ENCODE peak calls at places on chromosomes 4 and X, in six cellular contexts. W is H7, V is fibroblast of the aortic adventitia, I is hepatocyte, R is LNCaP clone FGC, P is GM12865. K is an unnamed sample.

GRCh38 chr4:99103166-99103565 is 14.6 kb upstream of the ADH5 start:
- DNase-seq in W (no peak), V (no peak), I (no peak), R (no peak), P (no peak), K (no peak)

GRCh38 chrX:120768681-120769080 is 107.0 kb downstream of the CT47B1 start:
- DNase-seq in W (no peak), V (peak; percentile 49), I (no peak), R (no peak), P (no peak), K (no peak)

GRCh38 chrX:40179333-40179732 is 81.6 kb upstream of the BCOR start:
- DNase-seq in W (no peak), V (no peak), I (no peak), R (no peak), P (no peak), K (no peak)

GRCh38 chrX:69298466-69299140 is 133.3 kb upstream of the PJA1 start:
- DNase-seq in W (no peak), V (peak; percentile 16), I (no peak), R (no peak), P (no peak), K (no peak)

GRCh38 chr4:140719022-140719421 is 37.2 kb downstream of the TBC1D9 start:
- DNase-seq in W (no peak), V (peak; percentile 65), I (no peak), R (no peak), P (no peak), K (no peak)

GRCh38 chrX:71210829-71211228 is 12.2 kb upstream of the GJB1 start:
- DNase-seq in W (no peak), V (peak; percentile 43), I (no peak), R (no peak), P (no peak), K (no peak)

GRCh38 chr4:145081756-145082155 is 16.2 kb downstream of the ANAPC10 start:
- DNase-seq in W (no peak), V (no peak), I (no peak), R (no peak), P (no peak), K (no peak)

GRCh38 chr4:158729716-158730559 is 6.7 kb upstream of the PPID start:
- DNase-seq in W (peak; percentile 71), V (peak; percentile 80), I (peak; percentile 77), R (peak; percentile 37), P (peak; percentile 66), K (peak; percentile 39)

GRCh38 chr4:137510866-137511265 is 21.4 kb downstream of the PCDH18 start:
- DNase-seq in W (no peak), V (peak; percentile 99), I (peak; percentile 54), R (no peak), P (no peak), K (no peak)

GRCh38 chr4:13891544-13891939 is 264.0 kb upstream of the BOD1L1 start:
- DNase-seq in W (no peak), V (no peak), I (no peak), R (no peak), P (no peak), K (no peak)

GRCh38 chr4:57369446-57369845 is 259.3 kb upstream of the IGFBP7 start:
- DNase-seq in W (no peak), V (no peak), I (no peak), R (no peak), P (no peak), K (no peak)

GRCh38 chrX:2449135-2449886 is 51.5 kb downstream of the DHRSX start:
- DNase-seq in W (no peak), V (no peak), I (no peak), R (no peak), P (peak; percentile 7), K (no peak)

GRCh38 chr4:138673053-138673452 is 342.5 kb upstream of the NOCT start:
- DNase-seq in W (no peak), V (no peak), I (no peak), R (no peak), P (peak; percentile 19), K (no peak)

GRCh38 chr4:106803107-106803506 is 233.0 kb downstream of the DKK2 start:
- DNase-seq in W (no peak), V (peak; percentile 3), I (no peak), R (no peak), P (no peak), K (no peak)

GRCh38 chr4:182205293-182205692 is 37.9 kb upstream of the TENM3 start:
- DNase-seq in W (no peak), V (no peak), I (no peak), R (no peak), P (no peak), K (no peak)

GRCh38 chrX:25524150-25524549 is 508.4 kb upstream of the ARX start:
- DNase-seq in W (peak; percentile 3), V (peak; percentile 62), I (peak; percentile 59), R (peak; percentile 72), P (no peak), K (no peak)

GRCh38 chr4:128830906-128831525 is 21.5 kb downstream of the JADE1 start:
- DNase-seq in W (no peak), V (no peak), I (no peak), R (no peak), P (peak; percentile 31), K (no peak)

GRCh38 chrX:95764972-95765451 is 919.6 kb upstream of the DIAPH2 start:
- DNase-seq in W (peak; percentile 55), V (peak; percentile 59), I (peak; percentile 75), R (peak; percentile 52), P (peak; percentile 14), K (peak; percentile 15)

GRCh38 chrX:109874548-109874947 is 128.4 kb upstream of the TMEM164 start:
- DNase-seq in W (no peak), V (no peak), I (no peak), R (no peak), P (no peak), K (no peak)

GRCh38 chr4:83454626-83455025 is 997 bp downstream of the HELQ start:
- DNase-seq in W (no peak), V (peak; percentile 33), I (peak; percentile 24), R (no peak), P (no peak), K (no peak)

GRCh38 chr4:24589448-24589847 is 5.1 kb upstream of the DHX15 start:
- DNase-seq in W (no peak), V (no peak), I (no peak), R (no peak), P (peak; percentile 64), K (no peak)

GRCh38 chr4:112141366-112142138 is 3.7 kb upstream of the FAM241A start:
- DNase-seq in W (no peak), V (peak; percentile 42), I (no peak), R (no peak), P (no peak), K (no peak)

GRCh38 chrX:40107291-40108083 is 9.7 kb upstream of the BCOR start:
- DNase-seq in W (peak; percentile 83), V (no peak), I (peak; percentile 76), R (no peak), P (peak; percentile 63), K (no peak)

GRCh38 chr4:139142980-139143379 is 34.0 kb downstream of the ELF2 start:
- DNase-seq in W (no peak), V (no peak), I (no peak), R (no peak), P (peak; percentile 23), K (no peak)

GRCh38 chr4:102759835-102760644 is 728 bp downstream of the MANBA start:
- DNase-seq in W (no peak), V (peak; percentile 54), I (peak; percentile 57), R (no peak), P (peak; percentile 65), K (peak; percentile 21)

GRCh38 chr4:1472911-1473518 is 66.8 kb upstream of the NKX1-1 start:
- DNase-seq in W (peak; percentile 45), V (no peak), I (no peak), R (no peak), P (no peak), K (no peak)

GRCh38 chrX:54794795-54795194 is 3.3 kb downstream of the ITIH6 start:
- DNase-seq in W (no peak), V (no peak), I (no peak), R (no peak), P (no peak), K (no peak)

GRCh38 chr4:184548651-184549341 is 74.4 kb upstream of the IRF2 start:
- DNase-seq in W (peak; percentile 57), V (no peak), I (no peak), R (no peak), P (no peak), K (no peak)
- H3K4me3 ChIP-seq in W (peak overlapping the region; percentile 41), V (no peak overlapping the region), I (no peak overlapping the region), R (no peak overlapping the region), P (no peak overlapping the region), K (no peak overlapping the region)

GRCh38 chr4:75843596-75843995 is 58.7 kb downstream of the PPEF2 start:
- DNase-seq in W (no peak), V (no peak), I (no peak), R (no peak), P (no peak), K (no peak)

GRCh38 chr4:75841641-75842520 is 60.4 kb downstream of the PPEF2 start:
- DNase-seq in W (no peak), V (no peak), I (no peak), R (no peak), P (no peak), K (no peak)

GRCh38 chr4:75848891-75849290 is 53.4 kb downstream of the PPEF2 start:
- DNase-seq in W (no peak), V (no peak), I (no peak), R (no peak), P (peak; percentile 20), K (no peak)

GRCh38 chr4:75845992-75846391 is 56.3 kb downstream of the PPEF2 start:
- DNase-seq in W (no peak), V (peak; percentile 16), I (no peak), R (no peak), P (no peak), K (no peak)

GRCh38 chr4:75844151-75844662 is 58.0 kb downstream of the PPEF2 start:
- DNase-seq in W (no peak), V (peak; percentile 98), I (peak; percentile 55), R (no peak), P (no peak), K (no peak)
- H3K4me3 ChIP-seq in W (no peak overlapping the region), V (no peak overlapping the region), I (no peak overlapping the region), R (no peak overlapping the region), P (no peak overlapping the region), K (no peak overlapping the region)

DNA sequence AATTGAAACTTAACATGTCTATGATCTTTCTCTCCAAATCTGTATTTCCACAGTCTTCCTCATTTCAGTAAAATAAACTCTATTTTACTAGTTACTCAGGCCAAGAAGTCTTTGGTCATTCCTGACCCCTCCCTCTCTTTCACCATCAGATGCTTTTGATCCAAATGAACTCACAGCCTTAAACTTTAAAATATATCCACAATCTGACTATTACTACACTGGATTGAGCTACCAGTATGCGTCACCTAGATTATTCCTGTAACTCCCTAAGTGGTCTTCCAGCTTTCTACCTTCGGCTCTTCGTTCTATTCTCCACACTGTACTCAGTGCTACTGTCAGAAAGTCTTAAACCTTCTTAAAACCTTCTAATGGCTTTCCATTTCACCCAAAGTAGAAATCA is 195.1 kb downstream of the FBXW7 start:
- DNase-seq in W (no peak), V (peak; percentile 75), I (no peak), R (no peak), P (no peak), K (no peak)
- H3K4me3 ChIP-seq in W (no peak overlapping the region), V (no peak overlapping the region), I (no peak overlapping the region), R (no peak overlapping the region), P (no peak overlapping the region), K (no peak overlapping the region)

DNA sequence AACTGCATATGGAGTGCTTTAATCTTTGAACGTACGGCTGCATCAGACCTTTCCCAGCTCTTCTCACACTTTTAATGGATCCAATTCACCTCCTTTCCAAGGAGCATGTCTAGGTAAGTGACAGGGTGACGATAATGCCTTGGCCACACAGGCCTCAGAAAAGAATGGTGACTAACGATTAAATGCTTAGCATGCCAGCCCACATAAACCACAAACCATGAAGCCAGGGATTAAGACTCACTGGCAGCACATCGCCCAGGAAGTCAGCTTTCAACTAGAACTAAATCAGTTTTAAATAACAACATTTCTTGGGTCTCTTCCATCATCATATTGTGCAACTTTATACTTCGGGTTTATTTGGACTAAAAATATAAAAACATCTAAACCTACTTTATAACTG is 28.7 kb downstream of the INPP4B start:
- DNase-seq in W (no peak), V (peak; percentile 98), I (no peak), R (no peak), P (no peak), K (peak; percentile 50)
- H3K4me3 ChIP-seq in W (no peak overlapping the region), V (peak overlapping the region; percentile 2), I (no peak overlapping the region), R (no peak overlapping the region), P (no peak overlapping the region), K (no peak overlapping the region)